ENCODE peak calls at places on chromosomes 3 and 15, in seven cellular contexts. J is foreskin fibroblast, W is HFFc6, E is osteoblast, Q is lower leg skin, L is cardiac fibroblast, S is Calu3. O is an unnamed sample.

GRCh38 chr15:75817151-75817935 is 25.9 kb upstream of the UBE2Q2 start:
- DNase-seq in L (peak), Q (no peak), W (no peak), S (no peak), E (peak), J (no peak), O (no peak)

GRCh38 chr3:123294296-123294938 is 92.7 kb downstream of the SEC22A start:
- DNase-seq in S (no peak), Q (no peak), J (no peak), L (no peak), W (no peak), E (no peak), O (no peak)

GRCh38 chr3:13711911-13712650 is 163.2 kb downstream of the FBLN2 start:
- DNase-seq in E (no peak), W (no peak), S (no peak), J (no peak), L (no peak), Q (no peak), O (peak)

GRCh38 chr3:163809540-163809993 is 1268.7 kb downstream of the SI start:
- DNase-seq in Q (no peak), J (no peak), L (no peak), W (no peak), S (no peak), E (no peak), O (no peak)

GRCh38 chr15:90266061-90266431 is 574 bp downstream of the NGRN start:
- DNase-seq in E (peak), Q (no peak), S (peak), L (peak), J (peak), W (peak), O (no peak)

GRCh38 chr15:64151727-64152506 is at the start of gene SNX22:
- DNase-seq in J (no peak), L (no peak), Q (no peak), E (peak), S (peak), W (no peak), O (no peak)

GRCh38 chr3:38004415-38005075 is 14.0 kb downstream of the VILL start:
- DNase-seq in J (peak), E (peak), Q (peak), W (peak), L (peak), S (peak), O (no peak)

GRCh38 chr3:158725348-158725966 is 6.8 kb downstream of the RARRES1 start:
- DNase-seq in W (peak), S (no peak), E (peak), J (peak), Q (no peak), L (peak), O (no peak)

GRCh38 chr15:88847144-88847543 is 43.9 kb downstream of the ACAN start:
- DNase-seq in L (no peak), Q (no peak), S (no peak), W (no peak), J (no peak), E (no peak), O (no peak)

GRCh38 chr15:27722102-27722501 is 377.0 kb downstream of the OCA2 start:
- DNase-seq in J (no peak), S (no peak), W (no peak), Q (no peak), L (no peak), E (no peak), O (no peak)

GRCh38 chr3:142087676-142088075 is 61.7 kb downstream of the TFDP2 start:
- DNase-seq in S (no peak), J (peak), L (peak), W (peak), E (no peak), Q (no peak), O (no peak)

GRCh38 chr15:77028451-77029165 is 33.7 kb downstream of the PSTPIP1 start:
- DNase-seq in S (no peak), E (peak), Q (no peak), J (no peak), W (no peak), L (no peak), O (peak)

GRCh38 chr3:8840556-8840955 is 71.1 kb upstream of the OXTR start:
- DNase-seq in Q (no peak), E (no peak), L (peak), J (peak), S (no peak), W (peak), O (no peak)

GRCh38 chr3:197306374-197307086 is 8.1 kb upstream of the DLG1 start:
- DNase-seq in S (no peak), W (peak), L (peak), Q (no peak), J (peak), E (no peak), O (no peak)

GRCh38 chr3:40895109-40895508 is 304.2 kb upstream of the CTNNB1 start:
- DNase-seq in W (no peak), J (no peak), S (no peak), E (no peak), Q (no peak), L (no peak), O (no peak)

GRCh38 chr3:111831840-111832239 is 27.2 kb upstream of the PHLDB2 start:
- DNase-seq in S (no peak), L (peak), Q (no peak), E (no peak), J (no peak), W (no peak), O (no peak)

GRCh38 chr3:58471025-58471887 is 20.6 kb upstream of the KCTD6 start:
- DNase-seq in Q (peak), W (peak), E (peak), S (peak), L (peak), J (peak), O (no peak)

GRCh38 chr3:106206165-106206564 is 337.4 kb upstream of the CBLB start:
- DNase-seq in E (peak), J (peak), L (peak), Q (no peak), S (no peak), W (no peak), O (no peak)

GRCh38 chr15:57969355-57969754 is 96.2 kb downstream of the ALDH1A2 start:
- DNase-seq in J (peak), S (peak), E (no peak), Q (no peak), W (no peak), L (peak), O (no peak)

GRCh38 chr15:66835558-66835878 is 133.5 kb downstream of the SMAD6 start:
- DNase-seq in J (peak), Q (no peak), L (peak), W (no peak), S (no peak), E (no peak), O (no peak)

GRCh38 chr15:39486546-39487081 is 94.3 kb upstream of the THBS1 start:
- DNase-seq in W (no peak), J (no peak), S (no peak), L (peak), Q (no peak), E (no peak), O (no peak)

GRCh38 chr3:185631508-185632206 is 45.6 kb downstream of the SENP2 start:
- DNase-seq in S (no peak), J (no peak), L (no peak), W (no peak), Q (no peak), E (peak), O (no peak)

GRCh38 chr15:41894791-41895463 is 1.1 kb upstream of the SPTBN5 start:
- DNase-seq in W (peak), E (peak), L (peak), J (peak), S (peak), Q (peak), O (no peak)

GRCh38 chr3:48990636-48991421 is 788 bp downstream of the P4HTM start:
- DNase-seq in J (no peak), S (peak), Q (no peak), W (no peak), L (peak), E (peak), O (no peak)

GRCh38 chr3:186193534-186194450 is 84.9 kb upstream of the ETV5 start:
- DNase-seq in Q (no peak), W (no peak), E (no peak), L (no peak), S (no peak), J (no peak), O (peak)

GRCh38 chr3:137766069-137766960 is 2.2 kb downstream of the SOX14 start:
- DNase-seq in W (no peak), J (no peak), S (no peak), Q (no peak), L (no peak), E (peak), O (no peak)

GRCh38 chr3:118080886-118081285 is 953.8 kb downstream of the IGSF11 start:
- DNase-seq in J (no peak), Q (no peak), S (no peak), L (no peak), E (no peak), W (no peak), O (no peak)

GRCh38 chr3:20343790-20344189 is 157.8 kb upstream of the SGO1 start:
- DNase-seq in S (no peak), W (no peak), J (no peak), E (no peak), Q (no peak), L (no peak), O (no peak)

GRCh38 chr15:30043211-30043655 is 39.5 kb upstream of the GOLGA8J start:
- DNase-seq in E (peak), Q (no peak), L (peak), S (no peak), W (no peak), J (no peak), O (no peak)
- TF ChIP-seq CTCF in E (no peak), Q (no peak), L (peak), S (no peak), W (peak), J (no peak), O (no peak)

DNA sequence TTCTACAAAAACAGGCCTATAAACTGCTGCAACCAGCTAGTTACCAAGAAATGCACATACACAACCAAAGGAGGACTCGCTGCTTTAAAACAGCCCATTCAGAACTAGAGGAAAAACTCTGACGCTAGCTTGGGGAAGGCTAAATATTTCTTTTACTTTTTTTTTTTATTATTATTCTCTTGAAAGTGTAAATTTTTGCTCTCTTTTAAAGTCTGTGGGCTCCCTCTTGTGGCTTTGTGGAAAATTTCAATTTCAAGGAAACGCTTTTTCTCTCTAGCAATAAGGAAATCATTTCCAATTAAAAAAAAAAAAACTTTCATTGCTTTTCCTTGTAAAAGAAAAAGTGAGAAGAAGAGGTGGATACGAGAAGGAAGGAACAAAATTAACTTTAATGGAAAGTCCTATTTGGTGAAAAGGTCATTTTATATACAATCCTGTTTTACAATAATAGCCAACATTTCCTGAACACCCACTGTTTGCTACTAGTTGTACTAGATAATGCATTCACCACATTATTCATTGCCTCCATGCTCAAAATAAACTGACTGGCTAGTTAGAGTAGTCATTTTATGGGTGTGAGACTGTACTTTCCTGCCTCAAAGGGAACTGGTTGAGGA is 51.2 kb upstream of the SAMMSON start:
- DNase-seq in J (peak), S (peak), W (peak), L (peak), Q (no peak), E (no peak), O (no peak)
- TF ChIP-seq CTCF in J (peak), S (peak), W (peak), L (peak), Q (no peak), E (peak), O (peak)

DNA sequence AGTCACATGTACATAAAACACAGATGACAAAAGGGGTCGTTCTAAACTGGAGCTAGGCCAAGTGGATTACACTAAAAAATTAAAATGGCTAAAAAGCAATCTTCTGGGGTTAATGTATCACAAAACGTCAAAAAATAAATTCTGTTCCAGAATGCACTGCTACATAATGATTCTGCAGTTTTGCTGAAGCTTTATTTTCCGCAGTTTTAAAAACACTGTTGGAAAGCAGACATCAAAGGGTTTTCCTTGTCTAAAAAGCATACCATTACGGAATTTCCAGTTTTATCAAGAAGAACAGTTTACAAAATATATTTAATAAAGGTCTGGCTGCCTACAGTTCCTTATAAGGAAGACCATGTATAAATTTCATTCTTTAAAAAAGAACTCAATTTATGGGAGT is 1.4 kb downstream of the DMXL2 start:
- DNase-seq in W (no peak), L (no peak), Q (no peak), S (no peak), J (no peak), E (no peak), O (no peak)
- TF ChIP-seq CTCF in W (no peak), L (no peak), Q (no peak), S (no peak), J (no peak), E (no peak), O (no peak)

GRCh38 chr3:184005981-184006507 is 11.6 kb downstream of the ABCC5 start:
- DNase-seq in Q (peak), L (peak), W (no peak), J (no peak), S (peak), E (peak), O (peak)
- TF ChIP-seq CTCF in Q (no peak), L (no peak), W (no peak), J (no peak), S (no peak), E (no peak), O (no peak)

DNA sequence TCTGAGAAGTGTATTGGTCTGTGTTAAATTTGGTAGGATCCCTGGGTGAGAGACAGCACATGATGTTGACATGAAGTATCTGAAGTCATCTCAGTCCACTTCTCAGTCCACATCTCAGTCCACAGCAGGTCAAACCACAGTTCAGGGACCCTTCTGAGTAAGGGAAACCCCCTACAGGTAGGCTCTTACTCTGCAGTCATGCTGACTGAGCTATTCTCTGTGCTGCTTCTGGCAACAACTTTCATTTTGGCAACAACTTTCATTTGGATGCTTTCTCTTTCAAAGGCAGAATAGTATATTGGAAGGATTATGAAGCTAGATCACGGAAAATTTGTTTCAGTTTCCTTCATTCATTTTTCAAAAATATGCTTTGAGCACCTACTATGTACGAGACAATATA is 178.2 kb upstream of the GOLIM4 start:
- DNase-seq in L (no peak), J (no peak), S (no peak), W (no peak), E (no peak), Q (no peak), O (no peak)
- TF ChIP-seq CTCF in L (no peak), J (no peak), S (no peak), W (no peak), E (no peak), Q (no peak), O (no peak)

O was measured in mesothelial cell of epicardium.